ENCODE peak calls at places on chromosomes 12 and 14, in ten cellular contexts. J is activated CD4-positive, alpha-beta T cell treated with anti-CD3 and anti-CD28 coated beads, Interleukin-2, amount 50 U/mL, for 48 hours; G is NCI-H1105; X is G401; A is CD8-positive, alpha-beta memory T cell; H is activated T-cell treated with anti-CD3 and anti-CD28 coated beads for 4 hours; P is omental fat pad; C is left ventricle myocardium inferior; Z is activated naive CD4-positive, alpha-beta T cell treated with anti-CD3 and anti-CD28 coated beads for 36 hours; U is HCEC 1CT. S is an unnamed sample.

GRCh38 chr14:105076805-105077648 is 11.8 kb upstream of the GPR132 start:
- DNase-seq in J (no peak), G (no peak), X (no peak), A (peak; percentile 52), H (no peak), P (no peak), C (no peak), Z (no peak), U (no peak), S (no peak)

GRCh38 chr14:105213396-105213795 is 32.3 kb upstream of the NUDT14 start:
- DNase-seq in J (no peak), G (no peak), X (no peak), A (no peak), H (no peak), P (no peak), C (no peak), Z (no peak), U (no peak), S (no peak)

GRCh38 chr12:85504624-85505023 is 224.6 kb downstream of the ALX1 start:
- DNase-seq in J (no peak), G (no peak), X (no peak), A (no peak), H (no peak), P (no peak), C (no peak), Z (no peak), U (no peak), S (no peak)

GRCh38 chr12:90174198-90174510 is 465.5 kb upstream of the ATP2B1 start:
- DNase-seq in J (no peak), G (no peak), X (peak; percentile 95), A (no peak), H (no peak), P (no peak), C (no peak), Z (no peak), U (no peak), S (peak; percentile 2)

GRCh38 chr12:129300011-129300410 is 446.7 kb downstream of the GLT1D1 start:
- DNase-seq in J (no peak), G (no peak), X (no peak), A (no peak), H (no peak), P (no peak), C (no peak), Z (no peak), U (no peak), S (no peak)

GRCh38 chr12:53204351-53204750 is 2.7 kb downstream of the ITGB7 start:
- DNase-seq in J (no peak), G (no peak), X (no peak), A (no peak), H (no peak), P (no peak), C (no peak), Z (no peak), U (no peak), S (no peak)

GRCh38 chr12:28189774-28190320 is 409 bp upstream of the CCDC91 start:
- DNase-seq in J (peak; percentile 22), G (no peak), X (no peak), A (no peak), H (no peak), P (no peak), C (no peak), Z (peak; percentile 26), U (no peak), S (peak; percentile 7)

GRCh38 chr12:60162988-60163720 is 567.3 kb downstream of the SLC16A7 start:
- DNase-seq in J (no peak), G (no peak), X (no peak), A (no peak), H (no peak), P (no peak), C (no peak), Z (no peak), U (no peak), S (no peak)

GRCh38 chr12:89216141-89216952 is 136.0 kb downstream of the DUSP6 start:
- DNase-seq in J (no peak), G (no peak), X (no peak), A (no peak), H (no peak), P (no peak), C (no peak), Z (no peak), U (no peak), S (no peak)

GRCh38 chr12:52608826-52609630 is 7.8 kb upstream of the KRT72 start:
- DNase-seq in J (no peak), G (no peak), X (no peak), A (peak; percentile 33), H (no peak), P (no peak), C (no peak), Z (peak; percentile 25), U (no peak), S (no peak)

GRCh38 chr14:104288272-104288671 is 149.9 kb downstream of the KIF26A start:
- DNase-seq in J (no peak), G (no peak), X (no peak), A (no peak), H (no peak), P (no peak), C (peak; percentile 2), Z (no peak), U (no peak), S (no peak)

GRCh38 chr14:61116369-61116768 is 135.3 kb downstream of the SLC38A6 start:
- DNase-seq in J (no peak), G (no peak), X (no peak), A (no peak), H (no peak), P (no peak), C (no peak), Z (no peak), U (no peak), S (no peak)

GRCh38 chr14:34110531-34110930 is 159.7 kb upstream of the EGLN3 start:
- DNase-seq in J (no peak), G (no peak), X (no peak), A (no peak), H (no peak), P (no peak), C (no peak), Z (peak; percentile 12), U (no peak), S (no peak)

GRCh38 chr12:19397534-19397933 is 41.8 kb upstream of the AEBP2 start:
- DNase-seq in J (no peak), G (no peak), X (no peak), A (no peak), H (no peak), P (no peak), C (no peak), Z (no peak), U (no peak), S (no peak)

GRCh38 chr14:103198429-103199140 is 75.3 kb downstream of the TNFAIP2 start:
- DNase-seq in J (no peak), G (no peak), X (no peak), A (no peak), H (no peak), P (no peak), C (no peak), Z (no peak), U (peak; percentile 80), S (no peak)

GRCh38 chr12:95385646-95386045 is 88.3 kb upstream of the METAP2 start:
- DNase-seq in J (no peak), G (no peak), X (peak; percentile 89), A (no peak), H (no peak), P (no peak), C (no peak), Z (no peak), U (peak; percentile 13), S (no peak)

GRCh38 chr14:68011629-68012028 is 192.1 kb downstream of the RAD51B start:
- DNase-seq in J (no peak), G (no peak), X (no peak), A (no peak), H (no peak), P (no peak), C (no peak), Z (no peak), U (peak; percentile 76), S (no peak)

GRCh38 chr12:29148958-29149690 is at the start of gene FAR2:
- DNase-seq in J (peak; percentile 62), G (peak; percentile 55), X (peak; percentile 30), A (peak; percentile 11), H (peak; percentile 30), P (no peak), C (peak; percentile 51), Z (peak; percentile 60), U (peak; percentile 61), S (peak; percentile 72)

GRCh38 chr12:41743835-41744234 is 400.8 kb downstream of the GXYLT1 start:
- DNase-seq in J (no peak), G (no peak), X (no peak), A (no peak), H (no peak), P (no peak), C (no peak), Z (no peak), U (no peak), S (no peak)

GRCh38 chr14:83520837-83521236 is 1987.2 kb upstream of the SEL1L start:
- DNase-seq in J (no peak), G (no peak), X (no peak), A (no peak), H (no peak), P (no peak), C (no peak), Z (no peak), U (peak; percentile 79), S (no peak)

GRCh38 chr14:52473557-52473956 is 78.7 kb downstream of the TXNDC16 start:
- DNase-seq in J (no peak), G (peak; percentile 29), X (peak; percentile 12), A (peak; percentile 41), H (no peak), P (no peak), C (no peak), Z (no peak), U (peak; percentile 48), S (no peak)

GRCh38 chr12:47797432-47797831 is 22.3 kb downstream of the HDAC7 start:
- DNase-seq in J (no peak), G (no peak), X (no peak), A (peak; percentile 65), H (no peak), P (no peak), C (no peak), Z (peak; percentile 55), U (no peak), S (no peak)

GRCh38 chr14:32396874-32397273 is 67.8 kb downstream of the AKAP6 start:
- DNase-seq in J (no peak), G (no peak), X (no peak), A (no peak), H (no peak), P (no peak), C (no peak), Z (no peak), U (no peak), S (no peak)

GRCh38 chr12:25254271-25254880 is 3.6 kb upstream of the KRAS start:
- DNase-seq in J (no peak), G (no peak), X (no peak), A (no peak), H (no peak), P (no peak), C (no peak), Z (no peak), U (peak; percentile 18), S (no peak)

GRCh38 chr12:52121848-52122838 is 42.6 kb downstream of the SMIM41 start:
- DNase-seq in J (peak; percentile 75), G (no peak), X (peak; percentile 16), A (peak; percentile 28), H (peak; percentile 55), P (peak; percentile 52), C (peak; percentile 70), Z (peak; percentile 78), U (peak; percentile 67), S (peak; percentile 81)

GRCh38 chr12:124765571-124766489 is 97.8 kb downstream of the SCARB1 start:
- DNase-seq in J (no peak), G (no peak), X (peak; percentile 49), A (no peak), H (no peak), P (no peak), C (no peak), Z (no peak), U (no peak), S (no peak)

GRCh38 chr12:124769881-124770512 is 93.7 kb downstream of the SCARB1 start:
- DNase-seq in J (no peak), G (no peak), X (no peak), A (no peak), H (no peak), P (no peak), C (no peak), Z (no peak), U (no peak), S (no peak)

GRCh38 chr14:90576581-90576980 is 179.8 kb downstream of the CALM1 start:
- DNase-seq in J (no peak), G (no peak), X (no peak), A (no peak), H (no peak), P (no peak), C (no peak), Z (no peak), U (no peak), S (no peak)